ENCODE peak calls at places on chromosomes 4 and X, in nine cellular contexts. B is DMS153; S is renal cortical epithelial cell; E is nephron progenitor cell; M is aorta; A is effector memory CD4-positive, alpha-beta T cell; Q is stimulated activated CD8-positive, alpha-beta memory T cell treated with anti-CD3 and anti-CD28 coated beads, Interleukin-4, amount 100 ng/mL, for 1 hour; H is colonic mucosa; D is naive thymus-derived CD4-positive, alpha-beta T cell. T is an unnamed sample.

GRCh38 chrX:54066841-54067240 is 22.6 kb upstream of the PHF8 start:
- DNase-seq in B (no peak), S (peak; percentile 62), E (no peak), M (no peak), A (no peak), Q (no peak), H (no peak), D (no peak), T (no peak)

GRCh38 chrX:53262918-53263394 is 18.4 kb downstream of the IQSEC2 start:
- DNase-seq in B (no peak), S (peak; percentile 78), E (no peak), M (no peak), A (no peak), Q (no peak), H (peak; percentile 36), D (no peak), T (no peak)

GRCh38 chr4:113433116-113433515 is 328.4 kb downstream of the CAMK2D start:
- DNase-seq in B (no peak), S (no peak), E (no peak), M (no peak), A (no peak), Q (no peak), H (no peak), D (no peak), T (no peak)

GRCh38 chrX:132501606-132502005 is 12.8 kb upstream of the MBNL3 start:
- DNase-seq in B (no peak), S (no peak), E (no peak), M (no peak), A (no peak), Q (no peak), H (no peak), D (no peak), T (no peak)

GRCh38 chr4:770022-770421 is 55.9 kb downstream of the CPLX1 start:
- DNase-seq in B (no peak), S (no peak), E (no peak), M (no peak), A (no peak), Q (no peak), H (no peak), D (no peak), T (no peak)

GRCh38 chrX:17535229-17535628 is 160.2 kb downstream of the NHS start:
- DNase-seq in B (no peak), S (no peak), E (no peak), M (no peak), A (no peak), Q (no peak), H (peak; percentile 43), D (no peak), T (no peak)

GRCh38 chr4:2253160-2254084 is 8.5 kb downstream of the MXD4 start:
- DNase-seq in B (no peak), S (no peak), E (no peak), M (peak; percentile 55), A (no peak), Q (no peak), H (peak; percentile 15), D (no peak), T (peak; percentile 14)

GRCh38 chrX:134484039-134484438 is 24.1 kb downstream of the HPRT1 start:
- DNase-seq in B (peak; percentile 27), S (peak; percentile 67), E (no peak), M (no peak), A (no peak), Q (no peak), H (no peak), D (no peak), T (no peak)

GRCh38 chr4:23934915-23935314 is 45.1 kb upstream of the PPARGC1A start:
- DNase-seq in B (no peak), S (peak; percentile 99), E (no peak), M (peak; percentile 66), A (no peak), Q (no peak), H (peak; percentile 32), D (no peak), T (peak; percentile 70)

GRCh38 chrX:130285069-130285620 is 16.4 kb upstream of the ZNF280C start:
- DNase-seq in B (no peak), S (no peak), E (no peak), M (no peak), A (no peak), Q (no peak), H (no peak), D (no peak), T (no peak)

GRCh38 chr4:13966241-13967195 is 339.0 kb upstream of the BOD1L1 start:
- DNase-seq in B (no peak), S (peak; percentile 84), E (no peak), M (no peak), A (no peak), Q (no peak), H (no peak), D (no peak), T (no peak)

GRCh38 chrX:53682885-53683555 is 3.5 kb downstream of the HUWE1 start:
- DNase-seq in B (no peak), S (peak; percentile 47), E (peak; percentile 36), M (no peak), A (peak; percentile 12), Q (no peak), H (no peak), D (peak; percentile 14), T (no peak)

GRCh38 chr4:76687730-76688441 is 210.1 kb downstream of the SOWAHB start:
- DNase-seq in B (peak; percentile 88), S (peak; percentile 52), E (peak; percentile 21), M (no peak), A (no peak), Q (no peak), H (no peak), D (no peak), T (no peak)

GRCh38 chrX:112867570-112867969 is 26.9 kb upstream of the AMOT start:
- DNase-seq in B (no peak), S (no peak), E (no peak), M (no peak), A (no peak), Q (no peak), H (no peak), D (no peak), T (no peak)

GRCh38 chr4:124713213-124713592 is 671 bp upstream of the ANKRD50 start:
- DNase-seq in B (peak; percentile 54), S (peak; percentile 67), E (peak; percentile 61), M (peak; percentile 87), A (no peak), Q (no peak), H (peak; percentile 70), D (no peak), T (peak; percentile 70)

GRCh38 chr4:77145806-77146425 is 11.1 kb upstream of the CCNG2 start:
- DNase-seq in B (no peak), S (no peak), E (no peak), M (no peak), A (no peak), Q (no peak), H (no peak), D (no peak), T (no peak)

GRCh38 chrX:86917959-86918358 is 599.6 kb upstream of the KLHL4 start:
- DNase-seq in B (no peak), S (no peak), E (no peak), M (no peak), A (no peak), Q (no peak), H (no peak), D (no peak), T (no peak)

GRCh38 chrX:109472939-109473713 is 8.8 kb downstream of the GUCY2F start:
- DNase-seq in B (no peak), S (peak; percentile 55), E (peak; percentile 60), M (no peak), A (no peak), Q (no peak), H (no peak), D (no peak), T (no peak)

GRCh38 chr4:23903859-23904438 is 14.1 kb upstream of the PPARGC1A start:
- DNase-seq in B (peak; percentile 93), S (no peak), E (no peak), M (no peak), A (no peak), Q (no peak), H (no peak), D (no peak), T (no peak)

GRCh38 chrX:129726307-129727111 is 12.3 kb upstream of the XPNPEP2 start:
- DNase-seq in B (peak; percentile 48), S (peak; percentile 33), E (peak; percentile 70), M (peak; percentile 86), A (no peak), Q (no peak), H (peak; percentile 56), D (no peak), T (peak; percentile 46)

GRCh38 chr4:177718514-177718913 is 276.3 kb upstream of the AGA start:
- DNase-seq in B (no peak), S (no peak), E (no peak), M (no peak), A (no peak), Q (no peak), H (no peak), D (no peak), T (no peak)

GRCh38 chr4:145345401-145345800 is 136.3 kb upstream of the SMAD1 start:
- DNase-seq in B (no peak), S (peak; percentile 26), E (no peak), M (no peak), A (no peak), Q (no peak), H (no peak), D (no peak), T (no peak)

GRCh38 chr4:54006755-54007154 is 57.6 kb downstream of the CHIC2 start:
- DNase-seq in B (no peak), S (no peak), E (no peak), M (no peak), A (no peak), Q (no peak), H (no peak), D (no peak), T (no peak)

GRCh38 chr4:98851806-98852205 is 77.1 kb downstream of the EIF4E start:
- DNase-seq in B (no peak), S (no peak), E (no peak), M (no peak), A (no peak), Q (no peak), H (no peak), D (no peak), T (no peak)

GRCh38 chr4:37244583-37245390 is at the start of gene NWD2:
- DNase-seq in B (no peak), S (no peak), E (peak; percentile 69), M (no peak), A (no peak), Q (no peak), H (peak; percentile 18), D (no peak), T (no peak)

GRCh38 chr4:139666735-139667266 is 1.2 kb downstream of the MGST2 start:
- DNase-seq in B (peak; percentile 75), S (peak; percentile 76), E (peak; percentile 37), M (no peak), A (no peak), Q (no peak), H (peak; percentile 74), D (no peak), T (no peak)

GRCh38 chr4:56752985-56753384 is 68.5 kb downstream of the SPINK2 start:
- DNase-seq in B (no peak), S (no peak), E (no peak), M (no peak), A (no peak), Q (no peak), H (peak; percentile 62), D (no peak), T (no peak)

GRCh38 chr4:121324331-121324730 is 56.5 kb downstream of the QRFPR start:
- DNase-seq in B (no peak), S (no peak), E (no peak), M (no peak), A (no peak), Q (no peak), H (no peak), D (no peak), T (no peak)

GRCh38 chrX:134246282-134246681 is 9.3 kb downstream of the CCDC160 start:
- DNase-seq in B (no peak), S (no peak), E (no peak), M (no peak), A (no peak), Q (no peak), H (no peak), D (no peak), T (no peak)

GRCh38 chr4:149884046-149884445 is 68.4 kb upstream of the IQCM start:
- DNase-seq in B (no peak), S (peak; percentile 14), E (no peak), M (peak; percentile 62), A (no peak), Q (no peak), H (peak; percentile 72), D (no peak), T (peak; percentile 36)

GRCh38 chr4:173529505-173530325 is at the start of gene HAND2:
- DNase-seq in B (no peak), S (no peak), E (peak; percentile 57), M (peak; percentile 82), A (no peak), Q (no peak), H (peak; percentile 63), D (no peak), T (peak; percentile 84)

T was measured in left ventricle myocardium inferior.